ENCODE peak calls at places on chromosomes 7 and 10, in eight cellular contexts. O, X, F, K, D, I, V and Q are unnamed samples.

GRCh38 chr7:159067870-159068787 is 76.5 kb downstream of the VIPR2 start:
- DNase-seq in O (no peak), X (peak), F (no peak), K (no peak), D (no peak), I (no peak), V (no peak), Q (no peak)

GRCh38 chr7:92753614-92754013 is 82.8 kb downstream of the CDK6 start:
- DNase-seq in O (no peak), X (no peak), F (no peak), K (no peak), D (no peak), I (no peak), V (no peak), Q (no peak)

GRCh38 chr10:76033457-76034196 is 602.2 kb downstream of the LRMDA start:
- DNase-seq in O (no peak), X (no peak), F (no peak), K (no peak), D (no peak), I (no peak), V (no peak), Q (no peak)

GRCh38 chr7:153087498-153087897 is 327.9 kb downstream of the ACTR3B start:
- DNase-seq in O (no peak), X (no peak), F (no peak), K (no peak), D (no peak), I (no peak), V (no peak), Q (no peak)

GRCh38 chr10:30603589-30603988 is 26.0 kb downstream of the LYZL2 start:
- DNase-seq in O (no peak), X (no peak), F (no peak), K (no peak), D (no peak), I (no peak), V (no peak), Q (no peak)

GRCh38 chr7:4103352-4104091 is 578.6 kb upstream of the FOXK1 start:
- DNase-seq in O (peak), X (no peak), F (no peak), K (no peak), D (no peak), I (no peak), V (no peak), Q (no peak)

GRCh38 chr10:23155166-23155565 is 36.9 kb upstream of the PTF1A start:
- DNase-seq in O (no peak), X (no peak), F (no peak), K (no peak), D (no peak), I (no peak), V (no peak), Q (no peak)

GRCh38 chr10:63209703-63210102 is 76.6 kb downstream of the NRBF2 start:
- DNase-seq in O (no peak), X (no peak), F (no peak), K (no peak), D (no peak), I (no peak), V (no peak), Q (no peak)

GRCh38 chr7:74153736-74154135 is 20.4 kb upstream of the EIF4H start:
- DNase-seq in O (no peak), X (no peak), F (no peak), K (no peak), D (no peak), I (no peak), V (no peak), Q (no peak)

GRCh38 chr10:128956149-128956548 is 510.9 kb upstream of the MGMT start:
- DNase-seq in O (no peak), X (no peak), F (no peak), K (no peak), D (no peak), I (no peak), V (no peak), Q (no peak)

GRCh38 chr7:90511776-90512175 is 42.3 kb downstream of the PTTG1IP2 start:
- DNase-seq in O (no peak), X (no peak), F (no peak), K (no peak), D (no peak), I (no peak), V (no peak), Q (no peak)

GRCh38 chr10:118961401-118961800 is 68.1 kb upstream of the NANOS1 start:
- DNase-seq in O (no peak), X (no peak), F (no peak), K (no peak), D (no peak), I (no peak), V (no peak), Q (no peak)

GRCh38 chr10:10209152-10209551 is 808.5 kb upstream of the CELF2 start:
- DNase-seq in O (no peak), X (no peak), F (no peak), K (no peak), D (peak), I (peak), V (no peak), Q (peak)

GRCh38 chr10:43452356-43452914 is 15.5 kb downstream of the ZNF487 start:
- DNase-seq in O (no peak), X (no peak), F (no peak), K (no peak), D (no peak), I (no peak), V (no peak), Q (no peak)

GRCh38 chr10:103849212-103849877 is 6.0 kb downstream of the SH3PXD2A start:
- DNase-seq in O (no peak), X (no peak), F (no peak), K (no peak), D (no peak), I (no peak), V (no peak), Q (no peak)

GRCh38 chr7:114152314-114152938 is 233.6 kb upstream of the PPP1R3A start:
- DNase-seq in O (no peak), X (no peak), F (no peak), K (no peak), D (no peak), I (no peak), V (no peak), Q (no peak)

GRCh38 chr10:117541909-117542705 is 439 bp upstream of the EMX2 start:
- DNase-seq in O (peak), X (peak), F (no peak), K (no peak), D (peak), I (peak), V (peak), Q (peak)

GRCh38 chr7:102140952-102141370 is 145.7 kb upstream of the SH2B2 start:
- DNase-seq in O (no peak), X (no peak), F (no peak), K (no peak), D (no peak), I (no peak), V (no peak), Q (no peak)

GRCh38 chr10:133292919-133293809 is 15.5 kb downstream of the TUBGCP2 start:
- DNase-seq in O (no peak), X (no peak), F (no peak), K (no peak), D (no peak), I (no peak), V (no peak), Q (no peak)

GRCh38 chr7:48389977-48390376 is 218.7 kb downstream of the ABCA13 start:
- DNase-seq in O (no peak), X (no peak), F (no peak), K (no peak), D (no peak), I (no peak), V (no peak), Q (no peak)

GRCh38 chr7:17320102-17320497 is 21.6 kb downstream of the AHR start:
- DNase-seq in O (no peak), X (no peak), F (no peak), K (no peak), D (no peak), I (no peak), V (no peak), Q (no peak)